ENCODE peak calls at places on chromosomes 5 and 9, in six cellular contexts. Q is pancreas, Z is H1, T is PC-3, J is PC-9, A is stomach. B is an unnamed sample. For H3K4me1, the result is how much of the 10 kb centered on the place peaks cover.

GRCh38 chr5:109693535-109694152 is 3.9 kb downstream of the MAN2A1 start:
- DNase-seq in Q (no peak), Z (no peak), T (peak), J (no peak), A (no peak), B (no peak)

GRCh38 chr5:4862500-4862899 is 277.6 kb upstream of the ADAMTS16 start:
- DNase-seq in Q (no peak), Z (no peak), T (peak), J (peak), A (no peak), B (no peak)

GRCh38 chr5:172726966-172727365 is 44.0 kb downstream of the DUSP1 start:
- DNase-seq in Q (no peak), Z (no peak), T (no peak), J (no peak), A (no peak), B (no peak)

GRCh38 chr9:138080979-138081378 is 203.4 kb downstream of the CACNA1B start:
- DNase-seq in Q (no peak), Z (no peak), T (no peak), J (no peak), A (peak), B (no peak)

GRCh38 chr5:169631360-169631759 is 5.7 kb upstream of the DOCK2 start:
- DNase-seq in Q (no peak), Z (no peak), T (no peak), J (no peak), A (no peak), B (no peak)

GRCh38 chr5:39755986-39756385 is 331.2 kb upstream of the DAB2 start:
- DNase-seq in Q (no peak), Z (no peak), T (peak), J (peak), A (no peak), B (no peak)

GRCh38 chr9:111305914-111306313 is 24.1 kb downstream of the OR2K2 start:
- DNase-seq in Q (no peak), Z (no peak), T (no peak), J (no peak), A (no peak), B (no peak)

GRCh38 chr9:126294331-126295081 is 32.1 kb upstream of the MVB12B start:
- DNase-seq in Q (no peak), Z (no peak), T (no peak), J (no peak), A (no peak), B (no peak)

GRCh38 chr5:143350790-143351603 is 52.5 kb downstream of the NR3C1 start:
- DNase-seq in Q (no peak), Z (no peak), T (peak), J (no peak), A (no peak), B (no peak)

GRCh38 chr5:176639981-176640380 is 7.3 kb upstream of the TSPAN17 start:
- DNase-seq in Q (no peak), Z (no peak), T (no peak), J (no peak), A (no peak), B (no peak)

GRCh38 chr9:75147638-75148037 is 59.3 kb downstream of the OSTF1 start:
- DNase-seq in Q (no peak), Z (no peak), T (no peak), J (no peak), A (no peak), B (no peak)

GRCh38 chr9:113215142-113215541 is 5.9 kb downstream of the FKBP15 start:
- DNase-seq in Q (no peak), Z (no peak), T (peak), J (peak), A (no peak), B (no peak)

GRCh38 chr5:18761801-18762200 is 1127.5 kb downstream of the TAF11L14 start:
- DNase-seq in Q (no peak), Z (no peak), T (peak), J (no peak), A (no peak), B (no peak)

GRCh38 chr9:127991017-127991756 is 10.4 kb upstream of the EEIG1 start:
- DNase-seq in Q (no peak), Z (no peak), T (peak), J (peak), A (peak), B (no peak)

GRCh38 chr5:39219433-39219832 is at the start of gene FYB1:
- DNase-seq in Q (peak), Z (no peak), T (peak), J (peak), A (no peak), B (no peak)

GRCh38 chr9:120307599-120307998 is 272.4 kb downstream of the CDK5RAP2 start:
- DNase-seq in Q (no peak), Z (no peak), T (no peak), J (no peak), A (no peak), B (no peak)

GRCh38 chr9:93126825-93127368 is 7.2 kb downstream of the NINJ1 start:
- DNase-seq in Q (peak), Z (no peak), T (no peak), J (no peak), A (no peak), B (no peak)

GRCh38 chr5:124980174-124980941 is 233.9 kb upstream of the ZNF608 start:
- DNase-seq in Q (no peak), Z (peak), T (no peak), J (no peak), A (no peak), B (no peak)

DNA sequence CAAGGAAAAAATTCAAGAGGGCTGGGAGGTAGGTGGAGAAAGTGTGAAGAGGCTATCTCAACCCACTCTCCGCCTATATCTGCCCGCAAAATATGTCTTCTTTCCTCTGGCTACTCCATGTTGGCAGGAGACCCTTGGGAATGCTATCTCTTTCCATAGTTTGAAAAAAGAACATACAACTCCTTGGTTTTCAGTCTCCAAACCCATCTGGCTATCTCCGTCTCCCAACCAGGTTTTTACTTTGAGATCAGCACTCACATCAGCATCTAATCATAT is 109.9 kb upstream of the IFNE start:
- DNase-seq in Q (no peak), Z (no peak), T (no peak), J (no peak), A (no peak), B (no peak)
- H3K27ac ChIP-seq in Q (no peak), Z (no peak), T (peak), J (peak), A (no peak), B (no peak)

DNA sequence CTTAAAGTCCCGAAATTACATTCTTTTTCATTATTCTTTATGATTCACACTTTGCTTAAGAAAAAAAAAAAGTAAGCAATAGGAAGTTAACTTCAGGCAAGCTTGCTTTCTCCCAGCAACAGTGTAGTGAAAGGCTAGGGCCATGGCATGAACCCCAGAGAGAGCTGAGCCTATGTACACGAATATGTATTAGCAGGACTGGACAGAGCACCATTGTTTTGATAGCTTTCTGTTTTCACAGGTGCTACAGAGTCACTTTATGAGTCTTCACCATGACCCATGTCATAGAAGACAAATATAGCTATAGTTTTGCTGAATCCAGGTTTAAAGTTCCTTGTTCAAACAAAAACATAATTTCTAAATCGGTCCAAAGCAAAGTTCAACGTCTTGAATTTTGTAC is 199.2 kb downstream of the ADAMTSL1 start:
- DNase-seq in Q (no peak), Z (no peak), T (peak), J (no peak), A (no peak), B (no peak)
- H3K4me1 ChIP-seq in Q (under half), Z (under half), T (under half), J (under half), A (under half), B (under half)

DNA sequence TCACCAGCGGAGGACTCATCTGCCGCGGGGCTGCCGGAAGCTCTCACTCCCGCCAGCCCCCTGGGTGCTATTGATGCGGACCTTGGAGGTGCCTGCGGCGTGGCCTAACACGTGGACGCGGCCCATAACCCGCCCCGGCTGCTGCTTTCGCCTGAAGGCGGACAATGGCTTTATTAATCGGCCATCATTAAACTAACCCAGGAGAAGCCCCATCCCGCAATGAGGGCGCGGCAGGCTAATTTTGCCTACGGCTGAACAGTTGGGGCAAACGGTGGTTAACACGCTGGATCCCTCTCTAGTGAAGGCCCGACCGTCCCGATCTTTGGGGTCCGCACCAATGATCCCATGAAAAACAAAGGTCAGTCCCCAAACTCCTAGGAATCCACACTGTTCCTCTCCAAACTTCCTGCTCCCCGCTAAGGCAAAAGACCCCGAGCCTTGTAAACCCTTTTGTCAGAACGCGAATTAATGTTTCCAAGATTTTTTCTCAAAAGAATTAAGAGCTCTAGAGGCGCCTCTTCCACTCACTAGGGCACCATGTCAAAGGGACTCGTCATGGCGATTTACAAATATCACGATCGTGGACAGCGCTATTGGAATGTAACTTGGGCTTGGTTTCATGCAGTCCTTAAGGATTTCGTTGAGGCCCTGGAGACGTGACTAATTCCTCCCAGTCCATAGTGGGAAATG is 193.2 kb downstream of the MEF2C start:
- DNase-seq in Q (no peak), Z (peak), T (no peak), J (no peak), A (no peak), B (no peak)
- H3K27ac ChIP-seq in Q (no peak), Z (no peak), T (no peak), J (no peak), A (no peak), B (no peak)

DNA sequence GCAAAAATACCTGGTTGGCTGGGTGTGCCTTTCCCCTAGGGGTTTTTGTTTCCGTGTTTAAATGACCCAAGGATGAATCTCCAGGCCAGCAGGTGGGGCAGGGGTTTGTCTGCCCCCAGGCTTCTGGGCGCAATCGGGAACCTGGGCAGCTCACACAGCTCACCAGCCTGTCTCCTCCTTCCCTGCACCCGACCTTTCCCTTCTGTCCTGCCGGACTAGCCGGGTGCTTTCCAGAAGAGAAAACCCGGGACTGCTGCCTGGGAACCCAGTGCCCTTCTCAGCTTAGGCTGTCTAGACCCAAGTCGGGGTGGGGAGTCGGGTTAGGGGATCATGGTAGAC is 84.3 kb downstream of the DAB2IP start:
- DNase-seq in Q (no peak), Z (no peak), T (no peak), J (peak), A (no peak), B (no peak)
- H3K4me1 ChIP-seq in Q (under half), Z (under half), T (under half), J (half or more), A (half or more), B (half or more)

GRCh38 chr5:35790462-35790822 is 66.2 kb upstream of the IL7R start:
- DNase-seq in Q (no peak), Z (no peak), T (no peak), J (no peak), A (no peak), B (no peak)

GRCh38 chr5:35789732-35790461 is 66.8 kb upstream of the IL7R start:
- DNase-seq in Q (no peak), Z (no peak), T (no peak), J (no peak), A (no peak), B (no peak)

GRCh38 chr5:35783551-35783950 is 73.1 kb upstream of the IL7R start:
- DNase-seq in Q (no peak), Z (no peak), T (no peak), J (no peak), A (no peak), B (no peak)

GRCh38 chr5:35785601-35786085 is 71.0 kb upstream of the IL7R start:
- DNase-seq in Q (no peak), Z (no peak), T (peak), J (peak), A (no peak), B (no peak)

GRCh38 chr5:35788724-35789123 is 68.0 kb upstream of the IL7R start:
- DNase-seq in Q (no peak), Z (no peak), T (no peak), J (no peak), A (no peak), B (no peak)
- H3K27ac ChIP-seq in Q (no peak), Z (no peak), T (no peak), J (no peak), A (no peak), B (no peak)

DNA sequence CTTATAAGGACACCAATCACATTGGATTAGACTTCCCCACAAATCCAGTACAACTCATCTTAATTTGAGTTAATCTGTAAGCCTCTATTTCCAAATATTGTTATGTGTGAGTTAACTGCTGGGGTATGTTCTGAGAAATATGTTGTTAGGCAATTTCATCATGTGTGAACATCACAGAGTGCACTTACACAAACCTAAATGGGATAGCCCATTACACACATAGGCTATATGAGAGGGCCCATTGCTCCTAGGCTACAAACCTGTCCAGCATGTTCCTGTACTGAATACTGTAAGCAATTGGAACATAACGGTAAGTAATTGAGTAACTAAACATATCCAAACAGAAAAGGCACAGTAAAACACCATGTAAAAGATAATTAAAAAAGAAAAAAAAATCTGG is 19.1 kb upstream of the ARSI start:
- DNase-seq in Q (no peak), Z (no peak), T (no peak), J (peak), A (no peak), B (no peak)
- H3K4me1 ChIP-seq in Q (under half), Z (under half), T (half or more), J (half or more), A (under half), B (under half)

B was measured in ovary.